ENCODE peak calls at places on chromosomes 12 and 14, in nine cellular contexts. T, Q, F, H, B, N, O, I and L are unnamed samples.

GRCh38 chr12:70719672-70720420 is 82.6 kb upstream of the PTPRB start:
- DNase-seq in T (peak), Q (no peak), F (peak), H (peak), B (no peak), N (no peak), O (peak), I (no peak), L (peak)

GRCh38 chr12:30357712-30358111 is 338.0 kb downstream of the IPO8 start:
- DNase-seq in T (no peak), Q (no peak), F (no peak), H (no peak), B (no peak), N (no peak), O (no peak), I (no peak), L (no peak)

GRCh38 chr12:19120795-19121194 is 8.7 kb upstream of the PLEKHA5 start:
- DNase-seq in T (no peak), Q (no peak), F (no peak), H (no peak), B (no peak), N (no peak), O (peak), I (no peak), L (no peak)

GRCh38 chr12:93684716-93685115 is 7.5 kb downstream of the CRADD start:
- DNase-seq in T (no peak), Q (no peak), F (no peak), H (no peak), B (no peak), N (no peak), O (no peak), I (no peak), L (no peak)

GRCh38 chr12:93336344-93336743 is 41.4 kb upstream of the NUDT4 start:
- DNase-seq in T (no peak), Q (no peak), F (no peak), H (no peak), B (no peak), N (no peak), O (peak), I (no peak), L (no peak)

GRCh38 chr14:23513466-23514008 is 38.0 kb downstream of the ZFHX2 start:
- DNase-seq in T (no peak), Q (no peak), F (no peak), H (no peak), B (no peak), N (no peak), O (no peak), I (no peak), L (no peak)

GRCh38 chr12:62785941-62786559 is 148.9 kb downstream of the PPM1H start:
- DNase-seq in T (peak), Q (no peak), F (no peak), H (no peak), B (no peak), N (peak), O (peak), I (no peak), L (no peak)

GRCh38 chr12:10669533-10669932 is 4.3 kb downstream of the STYK1 start:
- DNase-seq in T (no peak), Q (no peak), F (no peak), H (no peak), B (no peak), N (no peak), O (no peak), I (no peak), L (no peak)

GRCh38 chr12:132173135-132174014 is 29.1 kb downstream of the NOC4L start:
- DNase-seq in T (no peak), Q (no peak), F (no peak), H (no peak), B (no peak), N (no peak), O (no peak), I (no peak), L (no peak)

GRCh38 chr14:52348796-52349195 is 34.7 kb downstream of the PTGER2 start:
- DNase-seq in T (no peak), Q (no peak), F (no peak), H (no peak), B (no peak), N (no peak), O (peak), I (no peak), L (no peak)

GRCh38 chr12:115337693-115338543 is 653.9 kb upstream of the TBX3 start:
- DNase-seq in T (peak), Q (no peak), F (no peak), H (no peak), B (no peak), N (peak), O (peak), I (no peak), L (peak)

GRCh38 chr14:106044949-106045596 is 518.7 kb downstream of the TMEM121 start:
- DNase-seq in T (no peak), Q (no peak), F (peak), H (peak), B (no peak), N (peak), O (peak), I (peak), L (peak)

GRCh38 chr12:15829255-15829654 is 40.1 kb upstream of the EPS8 start:
- DNase-seq in T (no peak), Q (no peak), F (no peak), H (no peak), B (no peak), N (no peak), O (no peak), I (no peak), L (no peak)

GRCh38 chr12:11794751-11795150 is 145.3 kb downstream of the ETV6 start:
- DNase-seq in T (no peak), Q (no peak), F (no peak), H (no peak), B (no peak), N (no peak), O (peak), I (no peak), L (no peak)

GRCh38 chr14:97713023-97713422 is 915.8 kb downstream of the VRK1 start:
- DNase-seq in T (no peak), Q (no peak), F (no peak), H (no peak), B (no peak), N (peak), O (peak), I (peak), L (no peak)

GRCh38 chr12:53231859-53232640 is at the start of gene RARG:
- DNase-seq in T (no peak), Q (peak), F (peak), H (peak), B (peak), N (no peak), O (peak), I (peak), L (peak)

GRCh38 chr14:52455291-52456088 is 96.8 kb downstream of the TXNDC16 start:
- DNase-seq in T (no peak), Q (no peak), F (no peak), H (no peak), B (no peak), N (no peak), O (peak), I (no peak), L (no peak)

GRCh38 chr12:100279612-100280244 is 12.8 kb downstream of the SCYL2 start:
- DNase-seq in T (no peak), Q (no peak), F (no peak), H (no peak), B (no peak), N (no peak), O (peak), I (no peak), L (no peak)

GRCh38 chr14:100623557-100623956 is 36.3 kb upstream of the BEGAIN start:
- DNase-seq in T (no peak), Q (no peak), F (no peak), H (no peak), B (no peak), N (no peak), O (no peak), I (no peak), L (no peak)

GRCh38 chr14:92105073-92105844 is 1.1 kb downstream of the ATXN3 start:
- DNase-seq in T (no peak), Q (no peak), F (no peak), H (no peak), B (no peak), N (no peak), O (no peak), I (no peak), L (no peak)

GRCh38 chr14:104876251-104876699 is 11.2 kb downstream of the CEP170B start:
- DNase-seq in T (no peak), Q (no peak), F (peak), H (peak), B (no peak), N (peak), O (peak), I (no peak), L (no peak)

GRCh38 chr12:120710805-120711296 is 593 bp downstream of the UNC119B start:
- DNase-seq in T (no peak), Q (no peak), F (peak), H (peak), B (no peak), N (no peak), O (peak), I (no peak), L (no peak)

GRCh38 chr12:81078469-81079196 is 754 bp downstream of the ACSS3 start:
- DNase-seq in T (no peak), Q (no peak), F (no peak), H (no peak), B (no peak), N (no peak), O (peak), I (no peak), L (no peak)

GRCh38 chr12:124655317-124656213 is 88.2 kb upstream of the NCOR2 start:
- DNase-seq in T (peak), Q (no peak), F (no peak), H (no peak), B (no peak), N (no peak), O (no peak), I (no peak), L (peak)

GRCh38 chr12:60279224-60279623 is 683.4 kb downstream of the SLC16A7 start:
- DNase-seq in T (no peak), Q (no peak), F (no peak), H (no peak), B (no peak), N (no peak), O (no peak), I (no peak), L (no peak)

GRCh38 chr14:59897757-59898383 is 22.1 kb upstream of the LRRC9 start:
- DNase-seq in T (no peak), Q (no peak), F (peak), H (no peak), B (no peak), N (peak), O (peak), I (no peak), L (peak)